ENCODE peak calls at places on chromosomes 2 and 18, in ten cellular contexts. One of them, this sample, is unnamed.

GRCh38 chr2:101272045-101272784 is 19.5 kb downstream of the CNOT11 start:
- DNase-seq in T-helper 9 cell: no peak
- DNase-seq in GM04504: no peak
- DNase-seq in AML-193: no peak
- DNase-seq in pulmonary artery endothelial cell: no peak
- DNase-seq in dorsolateral prefrontal cortex: no peak
- DNase-seq in CD14-positive monocyte: no peak
- DNase-seq in NCI-H69: no peak
- DNase-seq in EH: no peak
- DNase-seq in activated T-cell treated with anti-CD3 and anti-CD28 coated beads for 1 hour: no peak
- DNase-seq in this sample: no peak

GRCh38 chr18:77234504-77235365 is 14.9 kb upstream of the GALR1 start:
- DNase-seq in EH: no peak
- DNase-seq in activated T-cell treated with anti-CD3 and anti-CD28 coated beads for 1 hour: no peak
- DNase-seq in CD14-positive monocyte: no peak
- DNase-seq in GM04504: no peak
- DNase-seq in dorsolateral prefrontal cortex: no peak
- DNase-seq in pulmonary artery endothelial cell: no peak
- DNase-seq in NCI-H69: peak
- DNase-seq in AML-193: no peak
- DNase-seq in T-helper 9 cell: no peak
- DNase-seq in this sample: no peak

GRCh38 chr2:43255249-43255960 is 29.0 kb upstream of the ZFP36L2 start:
- DNase-seq in T-helper 9 cell: no peak
- DNase-seq in NCI-H69: peak
- DNase-seq in AML-193: no peak
- DNase-seq in EH: peak
- DNase-seq in GM04504: no peak
- DNase-seq in activated T-cell treated with anti-CD3 and anti-CD28 coated beads for 1 hour: no peak
- DNase-seq in CD14-positive monocyte: no peak
- DNase-seq in dorsolateral prefrontal cortex: no peak
- DNase-seq in pulmonary artery endothelial cell: no peak
- DNase-seq in this sample: no peak

GRCh38 chr18:25230658-25231326 is 121.2 kb downstream of the ZNF521 start:
- DNase-seq in GM04504: peak
- DNase-seq in CD14-positive monocyte: peak
- DNase-seq in NCI-H69: peak
- DNase-seq in activated T-cell treated with anti-CD3 and anti-CD28 coated beads for 1 hour: no peak
- DNase-seq in EH: peak
- DNase-seq in T-helper 9 cell: no peak
- DNase-seq in AML-193: no peak
- DNase-seq in dorsolateral prefrontal cortex: peak
- DNase-seq in pulmonary artery endothelial cell: peak
- DNase-seq in this sample: no peak

GRCh38 chr2:195317533-195317932 is 339.5 kb upstream of the SLC39A10 start:
- DNase-seq in AML-193: no peak
- DNase-seq in GM04504: no peak
- DNase-seq in EH: no peak
- DNase-seq in NCI-H69: peak
- DNase-seq in pulmonary artery endothelial cell: no peak
- DNase-seq in T-helper 9 cell: no peak
- DNase-seq in CD14-positive monocyte: no peak
- DNase-seq in activated T-cell treated with anti-CD3 and anti-CD28 coated beads for 1 hour: no peak
- DNase-seq in dorsolateral prefrontal cortex: no peak
- DNase-seq in this sample: no peak

GRCh38 chr2:221461911-221462310 is 110.2 kb downstream of the EPHA4 start:
- DNase-seq in pulmonary artery endothelial cell: no peak
- DNase-seq in dorsolateral prefrontal cortex: no peak
- DNase-seq in NCI-H69: no peak
- DNase-seq in EH: peak
- DNase-seq in activated T-cell treated with anti-CD3 and anti-CD28 coated beads for 1 hour: no peak
- DNase-seq in AML-193: no peak
- DNase-seq in CD14-positive monocyte: no peak
- DNase-seq in GM04504: no peak
- DNase-seq in T-helper 9 cell: no peak
- DNase-seq in this sample: no peak

GRCh38 chr2:41803361-41803760 is 244.5 kb upstream of the PKDCC start:
- DNase-seq in pulmonary artery endothelial cell: no peak
- DNase-seq in dorsolateral prefrontal cortex: no peak
- DNase-seq in AML-193: no peak
- DNase-seq in CD14-positive monocyte: no peak
- DNase-seq in GM04504: no peak
- DNase-seq in NCI-H69: no peak
- DNase-seq in activated T-cell treated with anti-CD3 and anti-CD28 coated beads for 1 hour: no peak
- DNase-seq in EH: no peak
- DNase-seq in T-helper 9 cell: no peak
- DNase-seq in this sample: no peak

GRCh38 chr2:210558708-210559107 is 2.3 kb downstream of the CPS1 start:
- DNase-seq in T-helper 9 cell: no peak
- DNase-seq in NCI-H69: no peak
- DNase-seq in GM04504: peak
- DNase-seq in AML-193: no peak
- DNase-seq in EH: peak
- DNase-seq in dorsolateral prefrontal cortex: no peak
- DNase-seq in activated T-cell treated with anti-CD3 and anti-CD28 coated beads for 1 hour: no peak
- DNase-seq in CD14-positive monocyte: no peak
- DNase-seq in pulmonary artery endothelial cell: no peak
- DNase-seq in this sample: no peak

GRCh38 chr18:7572837-7573236 is 5.7 kb downstream of the PTPRM start:
- DNase-seq in T-helper 9 cell: no peak
- DNase-seq in pulmonary artery endothelial cell: no peak
- DNase-seq in AML-193: no peak
- DNase-seq in NCI-H69: peak
- DNase-seq in EH: peak
- DNase-seq in GM04504: no peak
- DNase-seq in activated T-cell treated with anti-CD3 and anti-CD28 coated beads for 1 hour: no peak
- DNase-seq in dorsolateral prefrontal cortex: no peak
- DNase-seq in CD14-positive monocyte: no peak
- DNase-seq in this sample: no peak

GRCh38 chr2:236600892-236601291 is 31.3 kb downstream of the ACKR3 start:
- DNase-seq in T-helper 9 cell: no peak
- DNase-seq in GM04504: no peak
- DNase-seq in EH: no peak
- DNase-seq in dorsolateral prefrontal cortex: no peak
- DNase-seq in NCI-H69: peak
- DNase-seq in AML-193: no peak
- DNase-seq in CD14-positive monocyte: no peak
- DNase-seq in activated T-cell treated with anti-CD3 and anti-CD28 coated beads for 1 hour: no peak
- DNase-seq in pulmonary artery endothelial cell: no peak
- DNase-seq in this sample: no peak

GRCh38 chr2:235027558-235028214 is 75.9 kb downstream of the SH3BP4 start:
- DNase-seq in activated T-cell treated with anti-CD3 and anti-CD28 coated beads for 1 hour: no peak
- DNase-seq in T-helper 9 cell: no peak
- DNase-seq in GM04504: peak
- DNase-seq in CD14-positive monocyte: no peak
- DNase-seq in AML-193: no peak
- DNase-seq in EH: peak
- DNase-seq in NCI-H69: peak
- DNase-seq in pulmonary artery endothelial cell: no peak
- DNase-seq in dorsolateral prefrontal cortex: no peak
- DNase-seq in this sample: no peak

GRCh38 chr18:10213526-10213925 is 240.9 kb upstream of the APCDD1 start:
- DNase-seq in AML-193: peak
- DNase-seq in NCI-H69: peak
- DNase-seq in activated T-cell treated with anti-CD3 and anti-CD28 coated beads for 1 hour: no peak
- DNase-seq in GM04504: no peak
- DNase-seq in pulmonary artery endothelial cell: no peak
- DNase-seq in EH: peak
- DNase-seq in CD14-positive monocyte: peak
- DNase-seq in T-helper 9 cell: no peak
- DNase-seq in dorsolateral prefrontal cortex: no peak
- DNase-seq in this sample: no peak

GRCh38 chr2:212539145-212539880 is 711 bp upstream of the ERBB4 start:
- DNase-seq in NCI-H69: peak
- DNase-seq in activated T-cell treated with anti-CD3 and anti-CD28 coated beads for 1 hour: no peak
- DNase-seq in GM04504: no peak
- DNase-seq in dorsolateral prefrontal cortex: peak
- DNase-seq in EH: peak
- DNase-seq in T-helper 9 cell: no peak
- DNase-seq in CD14-positive monocyte: no peak
- DNase-seq in pulmonary artery endothelial cell: no peak
- DNase-seq in AML-193: no peak
- DNase-seq in this sample: no peak

GRCh38 chr2:155902635-155903034 is 429.9 kb downstream of the NR4A2 start:
- DNase-seq in T-helper 9 cell: no peak
- DNase-seq in EH: no peak
- DNase-seq in dorsolateral prefrontal cortex: no peak
- DNase-seq in CD14-positive monocyte: no peak
- DNase-seq in AML-193: no peak
- DNase-seq in activated T-cell treated with anti-CD3 and anti-CD28 coated beads for 1 hour: no peak
- DNase-seq in GM04504: no peak
- DNase-seq in pulmonary artery endothelial cell: no peak
- DNase-seq in NCI-H69: no peak
- DNase-seq in this sample: no peak

GRCh38 chr18:79011300-79011870 is 31.8 kb downstream of the SALL3 start:
- DNase-seq in NCI-H69: no peak
- DNase-seq in AML-193: no peak
- DNase-seq in activated T-cell treated with anti-CD3 and anti-CD28 coated beads for 1 hour: no peak
- DNase-seq in T-helper 9 cell: no peak
- DNase-seq in EH: no peak
- DNase-seq in GM04504: no peak
- DNase-seq in CD14-positive monocyte: no peak
- DNase-seq in pulmonary artery endothelial cell: no peak
- DNase-seq in dorsolateral prefrontal cortex: no peak
- DNase-seq in this sample: no peak

GRCh38 chr2:95267458-95268207 is 6.6 kb upstream of the PROM2 start:
- DNase-seq in EH: peak
- DNase-seq in pulmonary artery endothelial cell: no peak
- DNase-seq in AML-193: no peak
- DNase-seq in activated T-cell treated with anti-CD3 and anti-CD28 coated beads for 1 hour: no peak
- DNase-seq in dorsolateral prefrontal cortex: peak
- DNase-seq in CD14-positive monocyte: no peak
- DNase-seq in GM04504: no peak
- DNase-seq in NCI-H69: no peak
- DNase-seq in T-helper 9 cell: no peak
- DNase-seq in this sample: no peak